ENCODE peak calls at places on chromosomes 12 and 14, in nine cellular contexts. W, U, R, V, Q, Z, I, E and S are unnamed samples.
A peak's percentile ranks its signal among the peaks of the same experiment; 100 is the strongest.

GRCh38 chr12:67320614-67321305 is 51.6 kb downstream of the CAND1 start:
- DNase-seq in W (no peak), U (no peak), R (no peak), V (no peak), Q (no peak), Z (no peak), I (no peak), E (no peak), S (no peak)

GRCh38 chr12:124928095-124928911 is 13.9 kb upstream of the UBC start:
- DNase-seq in W (no peak), U (no peak), R (peak; percentile 22), V (peak; percentile 99), Q (no peak), Z (peak; percentile 35), I (no peak), E (no peak), S (no peak)

GRCh38 chr12:17062296-17063061 is 456.5 kb upstream of the LMO3 start:
- DNase-seq in W (no peak), U (no peak), R (no peak), V (no peak), Q (no peak), Z (no peak), I (no peak), E (no peak), S (no peak)

GRCh38 chr12:23084236-23084995 is 459.4 kb downstream of the ETNK1 start:
- DNase-seq in W (no peak), U (no peak), R (peak; percentile 9), V (peak; percentile 63), Q (no peak), Z (no peak), I (no peak), E (no peak), S (no peak)

GRCh38 chr14:93734086-93734822 is 54.0 kb downstream of the PRIMA1 start:
- DNase-seq in W (no peak), U (no peak), R (no peak), V (no peak), Q (no peak), Z (peak; percentile 81), I (no peak), E (no peak), S (no peak)

GRCh38 chr12:130454296-130454695 is 116.6 kb downstream of the PIWIL1 start:
- DNase-seq in W (no peak), U (no peak), R (no peak), V (no peak), Q (no peak), Z (no peak), I (no peak), E (no peak), S (no peak)

GRCh38 chr14:99322731-99323599 is 51.0 kb upstream of the BCL11B start:
- DNase-seq in W (no peak), U (no peak), R (no peak), V (no peak), Q (no peak), Z (no peak), I (no peak), E (no peak), S (no peak)

GRCh38 chr14:68958553-68958952 is 20.5 kb downstream of the ACTN1 start:
- DNase-seq in W (no peak), U (no peak), R (no peak), V (no peak), Q (no peak), Z (no peak), I (no peak), E (no peak), S (no peak)

GRCh38 chr14:89915114-89915878 is 39.2 kb downstream of the EFCAB11 start:
- DNase-seq in W (peak; percentile 32), U (peak; percentile 56), R (peak; percentile 89), V (no peak), Q (peak; percentile 8), Z (peak; percentile 67), I (no peak), E (no peak), S (peak; percentile 28)

GRCh38 chr12:132441871-132442863 is 47.8 kb upstream of the FBRSL1 start:
- DNase-seq in W (no peak), U (no peak), R (no peak), V (no peak), Q (no peak), Z (no peak), I (no peak), E (no peak), S (no peak)

GRCh38 chr14:104885973-104886689 is 21.1 kb downstream of the CEP170B start:
- DNase-seq in W (no peak), U (no peak), R (no peak), V (peak; percentile 74), Q (no peak), Z (no peak), I (no peak), E (no peak), S (no peak)

GRCh38 chr14:104178279-104178678 is 39.9 kb downstream of the KIF26A start:
- DNase-seq in W (no peak), U (no peak), R (no peak), V (no peak), Q (no peak), Z (no peak), I (no peak), E (no peak), S (no peak)

GRCh38 chr12:104958946-104959841 is 1.1 kb upstream of the SLC41A2 start:
- DNase-seq in W (no peak), U (no peak), R (peak; percentile 70), V (no peak), Q (no peak), Z (no peak), I (no peak), E (no peak), S (no peak)

GRCh38 chr12:127293507-127294310 is 973.3 kb upstream of the TMEM132C start:
- DNase-seq in W (no peak), U (peak; percentile 35), R (peak; percentile 73), V (no peak), Q (no peak), Z (peak; percentile 27), I (peak; percentile 7), E (no peak), S (no peak)

GRCh38 chr12:99605-100004 is 33.0 kb downstream of the IQSEC3 start:
- DNase-seq in W (no peak), U (no peak), R (peak; percentile 71), V (no peak), Q (no peak), Z (no peak), I (no peak), E (no peak), S (no peak)

GRCh38 chr12:32921397-32921796 is 24.8 kb upstream of the PKP2 start:
- DNase-seq in W (no peak), U (no peak), R (no peak), V (no peak), Q (no peak), Z (no peak), I (no peak), E (no peak), S (no peak)

GRCh38 chr14:104939666-104940410 is 15.2 kb downstream of the PLD4 start:
- DNase-seq in W (no peak), U (no peak), R (no peak), V (peak; percentile 54), Q (no peak), Z (peak; percentile 5), I (no peak), E (no peak), S (no peak)

GRCh38 chr12:78963439-78964222 is 99.1 kb downstream of the SYT1 start:
- DNase-seq in W (no peak), U (no peak), R (peak; percentile 29), V (no peak), Q (no peak), Z (no peak), I (no peak), E (no peak), S (no peak)

GRCh38 chr12:91326043-91327027 is 143.7 kb upstream of the DCN start:
- DNase-seq in W (no peak), U (peak; percentile 12), R (peak; percentile 90), V (no peak), Q (no peak), Z (peak; percentile 21), I (peak; percentile 37), E (no peak), S (no peak)